ENCODE peak calls at places on chromosomes 2 and 18, in ten cellular contexts. B, P, Y, S, D, K, X, G, Q and T are unnamed samples.
A peak's percentile ranks its signal among the peaks of the same experiment; 100 is the strongest.

GRCh38 chr2:70396589-70396988 is 94.7 kb upstream of the FAM136A start:
- DNase-seq in B (no peak), P (no peak), Y (no peak), S (no peak), D (no peak), K (no peak), X (no peak), G (no peak), Q (no peak), T (no peak)

GRCh38 chr18:9055185-9055584 is 47.3 kb upstream of the NDUFV2 start:
- DNase-seq in B (peak; percentile 95), P (peak; percentile 42), Y (no peak), S (peak; percentile 90), D (peak; percentile 90), K (no peak), X (peak; percentile 46), G (peak; percentile 84), Q (no peak), T (no peak)

GRCh38 chr2:101617786-101618185 is 79.7 kb upstream of the MAP4K4 start:
- DNase-seq in B (no peak), P (no peak), Y (no peak), S (peak; percentile 55), D (no peak), K (no peak), X (no peak), G (peak; percentile 23), Q (no peak), T (no peak)

GRCh38 chr2:227450196-227450851 is 21.6 kb upstream of the AGFG1 start:
- DNase-seq in B (no peak), P (no peak), Y (no peak), S (no peak), D (peak; percentile 60), K (no peak), X (no peak), G (no peak), Q (no peak), T (no peak)

GRCh38 chr2:179812501-179812900 is 48.9 kb downstream of the ZNF385B start:
- DNase-seq in B (no peak), P (no peak), Y (no peak), S (peak; percentile 18), D (no peak), K (no peak), X (no peak), G (no peak), Q (no peak), T (no peak)

GRCh38 chr2:45044916-45045315 is 35.7 kb upstream of the SIX2 start:
- DNase-seq in B (no peak), P (no peak), Y (no peak), S (no peak), D (no peak), K (no peak), X (no peak), G (no peak), Q (no peak), T (no peak)

GRCh38 chr2:3635171-3636008 is 22.6 kb upstream of the ALLC start:
- DNase-seq in B (no peak), P (no peak), Y (no peak), S (no peak), D (no peak), K (peak; percentile 75), X (no peak), G (no peak), Q (no peak), T (no peak)

GRCh38 chr2:133504566-133505505 is 63.4 kb downstream of the NCKAP5 start:
- DNase-seq in B (peak; percentile 80), P (no peak), Y (no peak), S (peak; percentile 80), D (peak; percentile 80), K (no peak), X (no peak), G (peak; percentile 69), Q (no peak), T (no peak)

GRCh38 chr2:33213648-33214047 is 262.8 kb upstream of the RASGRP3 start:
- DNase-seq in B (peak; percentile 78), P (no peak), Y (no peak), S (peak; percentile 91), D (peak; percentile 35), K (no peak), X (no peak), G (no peak), Q (no peak), T (no peak)

GRCh38 chr2:147464737-147465437 is 379.9 kb upstream of the ACVR2A start:
- DNase-seq in B (no peak), P (no peak), Y (peak; percentile 39), S (peak; percentile 35), D (no peak), K (no peak), X (no peak), G (no peak), Q (no peak), T (no peak)

GRCh38 chr2:27123302-27124150 is at the start of gene ABHD1:
- DNase-seq in B (no peak), P (no peak), Y (peak; percentile 59), S (peak; percentile 11), D (no peak), K (peak; percentile 88), X (peak; percentile 75), G (no peak), Q (peak; percentile 33), T (peak; percentile 44)

GRCh38 chr2:21009662-21010225 is 34.1 kb downstream of the APOB start:
- DNase-seq in B (no peak), P (no peak), Y (no peak), S (no peak), D (no peak), K (no peak), X (no peak), G (no peak), Q (no peak), T (no peak)

GRCh38 chr2:25305197-25305596 is 36.5 kb downstream of the DNMT3A start:
- DNase-seq in B (no peak), P (no peak), Y (no peak), S (no peak), D (no peak), K (no peak), X (no peak), G (no peak), Q (no peak), T (peak; percentile 60)

GRCh38 chr2:20052229-20052871 is 922 bp upstream of the LAPTM4A start:
- DNase-seq in B (no peak), P (no peak), Y (peak; percentile 46), S (peak; percentile 42), D (peak; percentile 38), K (no peak), X (no peak), G (peak; percentile 49), Q (no peak), T (no peak)

GRCh38 chr18:63237911-63238710 is 81.5 kb downstream of the BCL2 start:
- DNase-seq in B (peak; percentile 96), P (peak; percentile 52), Y (peak; percentile 65), S (peak; percentile 95), D (peak; percentile 95), K (no peak), X (no peak), G (peak; percentile 97), Q (no peak), T (no peak)

GRCh38 chr2:189181706-189182105 is 2.1 kb upstream of the COL5A2 start:
- DNase-seq in B (no peak), P (no peak), Y (peak; percentile 18), S (no peak), D (no peak), K (no peak), X (no peak), G (no peak), Q (no peak), T (no peak)

GRCh38 chr2:189179607-189179979 is at the start of gene COL5A2:
- DNase-seq in B (peak; percentile 94), P (peak; percentile 80), Y (peak; percentile 85), S (peak; percentile 95), D (peak; percentile 96), K (no peak), X (no peak), G (peak; percentile 98), Q (no peak), T (no peak)

GRCh38 chr2:189178726-189179606 is 595 bp downstream of the COL5A2 start:
- DNase-seq in B (peak; percentile 87), P (no peak), Y (peak; percentile 56), S (peak; percentile 83), D (peak; percentile 90), K (no peak), X (no peak), G (peak; percentile 88), Q (no peak), T (no peak)

GRCh38 chr2:189178007-189178406 is 1.6 kb downstream of the COL5A2 start:
- DNase-seq in B (peak; percentile 73), P (no peak), Y (peak; percentile 30), S (no peak), D (peak; percentile 65), K (no peak), X (no peak), G (peak; percentile 70), Q (no peak), T (no peak)

GRCh38 chr2:189183170-189183569 is 3.6 kb upstream of the COL5A2 start:
- DNase-seq in B (no peak), P (no peak), Y (no peak), S (no peak), D (no peak), K (no peak), X (no peak), G (no peak), Q (no peak), T (no peak)
- TF ChIP-seq CTCF in B (no peak), P (no peak), Y (no peak), S (no peak), D (no peak), K (no peak), X (no peak), G (no peak), Q (no peak), T (no peak)

GRCh38 chr2:221364672-221365071 is 207.4 kb downstream of the EPHA4 start:
- DNase-seq in B (no peak), P (no peak), Y (no peak), S (no peak), D (no peak), K (no peak), X (no peak), G (no peak), Q (no peak), T (no peak)
- TF ChIP-seq CTCF in B (no peak), P (no peak), Y (no peak), S (no peak), D (no peak), K (no peak), X (no peak), G (no peak), Q (no peak), T (no peak)

GRCh38 chr2:124325667-124326425 is 300.8 kb downstream of the CNTNAP5 start:
- DNase-seq in B (no peak), P (no peak), Y (peak; percentile 6), S (no peak), D (peak; percentile 23), K (no peak), X (no peak), G (no peak), Q (no peak), T (peak; percentile 16)
- TF ChIP-seq CTCF in B (no peak), P (no peak), Y (peak; percentile 35), S (no peak), D (peak; percentile 42), K (no peak), X (no peak), G (no peak), Q (peak; percentile 51), T (peak; percentile 55)

DNA sequence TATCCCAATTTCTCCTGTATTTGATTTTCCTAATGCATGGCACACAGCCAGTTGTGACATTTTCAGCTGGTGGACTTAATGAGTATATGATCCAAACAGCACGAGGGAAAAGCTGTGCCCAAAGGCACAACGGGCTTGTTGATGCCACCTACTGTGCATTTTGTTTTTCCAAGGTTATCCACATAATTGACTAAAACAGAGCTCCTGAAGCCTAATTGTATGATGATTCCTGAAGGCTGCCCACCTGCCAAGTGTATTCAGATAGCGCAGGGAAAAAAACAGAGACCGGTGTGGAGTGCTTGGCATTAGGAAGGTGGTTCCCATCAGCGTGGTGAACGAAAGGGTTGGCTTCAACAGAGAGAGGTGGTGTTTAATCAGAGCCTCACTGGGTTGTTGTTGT is 14.9 kb downstream of the RBMS1 start:
- DNase-seq in B (no peak), P (no peak), Y (no peak), S (no peak), D (no peak), K (no peak), X (no peak), G (no peak), Q (no peak), T (no peak)
- TF ChIP-seq CTCF in B (no peak), P (no peak), Y (no peak), S (no peak), D (no peak), K (no peak), X (no peak), G (no peak), Q (no peak), T (no peak)